ENCODE peak calls at places on chromosomes 16 and 17, in five cellular contexts. J is A549, W is K562, X is H1, R is HepG2. S is an unnamed sample.

GRCh38 chr17:10120749-10121148 is 77.7 kb downstream of the GAS7 start:
- DNase-seq in X (no peak), R (no peak), W (no peak), J (no peak), S (peak)

GRCh38 chr17:63754046-63754445 is 12.4 kb upstream of the STRADA start:
- DNase-seq in R (no peak), J (no peak), X (no peak), W (no peak), S (no peak)

GRCh38 chr17:58487589-58488427 is at the start of gene HSF5:
- DNase-seq in R (no peak), W (no peak), J (no peak), X (peak), S (no peak)

GRCh38 chr16:84084570-84085270 is 32.0 kb downstream of the MBTPS1 start:
- DNase-seq in X (peak), R (peak), J (peak), W (peak), S (peak)

GRCh38 chr17:75237100-75238014 is 24.0 kb downstream of the GGA3 start:
- DNase-seq in J (no peak), X (no peak), W (no peak), R (no peak), S (no peak)

GRCh38 chr17:44919411-44919810 is 4.1 kb upstream of the GFAP start:
- DNase-seq in R (no peak), W (no peak), X (no peak), J (no peak), S (no peak)

GRCh38 chr17:60154616-60155426 is 5.0 kb downstream of the CA4 start:
- DNase-seq in W (no peak), J (no peak), X (no peak), R (no peak), S (peak)

GRCh38 chr16:67936124-67936875 is at the start of gene PSMB10:
- DNase-seq in R (peak), J (no peak), X (peak), W (peak), S (peak)

GRCh38 chr16:89619880-89620279 is 6.4 kb downstream of the DPEP1 start:
- DNase-seq in R (no peak), W (no peak), J (no peak), X (no peak), S (no peak)
- TF ChIP-seq MAFK in R (no peak), W (no peak), J (no peak), X (no peak), S (no peak)

GRCh38 chr16:65697061-65697460 is 575.2 kb upstream of the CDH11 start:
- DNase-seq in X (no peak), J (no peak), W (no peak), R (no peak), S (no peak)
- TF ChIP-seq MAFK in X (no peak), J (no peak), W (no peak), R (no peak), S (no peak)

GRCh38 chr16:87317766-87318121 is 552 bp upstream of the C16orf95 start:
- DNase-seq in J (peak), W (no peak), R (peak), X (no peak), S (peak)
- TF ChIP-seq MAFK in J (no peak), W (no peak), R (no peak), X (no peak), S (no peak)

DNA sequence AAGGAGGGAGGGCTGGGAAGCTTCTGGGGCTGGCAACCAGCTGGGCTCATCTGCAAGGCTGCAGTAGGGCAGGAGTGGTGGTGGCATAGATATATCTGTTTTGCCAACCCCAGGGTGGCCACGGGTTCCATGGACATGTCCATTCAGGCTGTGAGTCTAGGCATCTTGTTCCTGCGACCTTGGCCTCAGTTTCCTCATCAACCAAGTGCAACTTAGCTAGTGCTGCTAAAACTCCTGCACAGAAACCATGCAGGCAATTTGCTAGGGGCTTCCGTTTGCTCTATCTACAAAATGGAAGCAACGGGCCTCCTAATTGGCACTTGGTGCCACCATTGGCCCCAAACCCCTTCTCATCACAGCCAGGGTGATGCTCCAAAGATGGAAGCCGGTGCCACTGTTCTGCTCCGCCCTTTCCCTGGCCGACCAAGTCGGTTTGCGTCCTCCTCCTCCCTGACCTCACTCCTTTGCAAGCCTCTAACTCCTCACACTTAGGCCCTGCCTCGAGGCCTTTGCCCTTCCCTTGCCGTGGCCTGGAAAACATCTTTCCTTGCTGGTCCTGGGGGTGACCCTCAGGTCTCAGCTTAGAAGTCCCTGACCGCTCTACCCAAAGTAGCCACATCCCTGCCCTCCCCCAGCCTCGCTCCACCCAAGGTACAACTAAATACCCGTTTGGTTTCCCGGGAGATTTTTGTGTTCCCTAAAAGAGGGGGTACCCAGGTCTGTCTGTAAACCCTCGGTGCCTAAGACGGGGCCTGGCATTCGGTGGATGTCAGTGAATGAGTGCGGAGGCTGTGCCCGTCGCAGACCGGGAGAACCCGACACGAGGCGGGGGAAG is 1.2 kb downstream of the SREBF1 start:
- DNase-seq in X (no peak), J (no peak), W (no peak), R (no peak), S (no peak)
- TF ChIP-seq MAFK in X (no peak), J (no peak), W (no peak), R (no peak), S (no peak)

GRCh38 chr17:81445642-81446500 is 50.6 kb downstream of the BAHCC1 start:
- DNase-seq in W (no peak), R (no peak), X (no peak), J (no peak), S (no peak)
- TF ChIP-seq MAFK in W (no peak), R (no peak), X (no peak), J (no peak), S (no peak)

GRCh38 chr17:48025040-48025903 is 12.3 kb downstream of the COPZ2 start:
- DNase-seq in W (peak), X (peak), J (peak), R (peak), S (peak)

GRCh38 chr17:48022906-48023305 is 14.7 kb downstream of the COPZ2 start:
- DNase-seq in W (no peak), X (no peak), R (no peak), J (peak), S (no peak)

GRCh38 chr17:48024149-48025039 is 13.2 kb downstream of the COPZ2 start:
- DNase-seq in X (peak), R (no peak), W (peak), J (peak), S (no peak)

GRCh38 chr17:48023408-48024148 is 14.0 kb downstream of the COPZ2 start:
- DNase-seq in R (peak), W (no peak), J (peak), X (peak), S (peak)

DNA sequence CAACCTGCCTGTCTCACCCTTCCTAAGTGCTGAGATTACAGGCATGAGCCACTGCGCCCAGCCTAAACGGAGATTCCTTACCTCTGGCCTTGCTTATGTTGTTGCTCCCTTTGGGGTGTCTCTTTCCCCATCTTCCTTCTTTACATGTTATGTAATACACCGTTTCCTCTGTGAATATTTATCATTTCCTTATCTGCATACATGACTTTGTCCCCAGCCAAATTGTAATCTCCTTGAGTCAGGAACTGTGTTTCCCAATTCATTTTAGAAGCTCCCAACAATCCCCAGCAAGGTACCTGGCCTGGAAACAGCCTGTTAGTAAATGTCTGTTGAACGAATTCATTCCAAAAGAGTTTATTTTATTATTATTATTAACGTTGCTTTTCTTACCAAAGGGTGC is 15.6 kb downstream of the COPZ2 start:
- DNase-seq in R (no peak), X (no peak), J (no peak), W (no peak), S (no peak)
- TF ChIP-seq MAFK in R (no peak), X (no peak), J (no peak), W (no peak), S (no peak)

S was measured in IMR-90.